ENCODE peak calls at places on chromosomes 11 and 22, in five cellular contexts. W is stomach, K is SK-N-SH, Y is HL-60, I is spleen. O is an unnamed sample.

GRCh38 chr11:27864046-27865025 is 164.1 kb upstream of the BDNF start:
- DNase-seq in W (no peak), K (no peak), Y (no peak), I (no peak), O (peak; percentile 16)

GRCh38 chr11:61080986-61081590 is 21.2 kb upstream of the CD5 start:
- DNase-seq in W (no peak), K (no peak), Y (no peak), I (no peak), O (no peak)

GRCh38 chr11:81036168-81036870 is 1595.5 kb upstream of the TENM4 start:
- DNase-seq in W (no peak), K (no peak), Y (no peak), I (no peak), O (no peak)

GRCh38 chr11:94212898-94213297 is 84.3 kb downstream of the PANX1 start:
- DNase-seq in W (no peak), K (no peak), Y (no peak), I (no peak), O (no peak)

GRCh38 chr11:118605116-118605867 is 2.1 kb upstream of the PHLDB1 start:
- DNase-seq in W (peak; percentile 45), K (peak; percentile 78), Y (peak; percentile 14), I (peak; percentile 50), O (no peak)

GRCh38 chr22:41822289-41823057 is 10.4 kb upstream of the SREBF2 start:
- DNase-seq in W (no peak), K (peak; percentile 45), Y (no peak), I (no peak), O (peak; percentile 58)

GRCh38 chr11:126332221-126332711 is 23.2 kb upstream of the ST3GAL4 start:
- DNase-seq in W (no peak), K (peak; percentile 57), Y (no peak), I (peak; percentile 74), O (no peak)

GRCh38 chr11:1208361-1209261 is 14.3 kb upstream of the MUC5B start:
- DNase-seq in W (no peak), K (peak; percentile 9), Y (no peak), I (peak; percentile 61), O (no peak)

GRCh38 chr11:117010808-117011540 is 87.3 kb downstream of the SIK3 start:
- DNase-seq in W (no peak), K (no peak), Y (no peak), I (no peak), O (no peak)

GRCh38 chr22:36419177-36419911 is 31.6 kb upstream of the MYH9 start:
- DNase-seq in W (no peak), K (no peak), Y (peak; percentile 50), I (no peak), O (no peak)

GRCh38 chr11:14232652-14233051 is 126.3 kb downstream of the RRAS2 start:
- DNase-seq in W (no peak), K (peak; percentile 33), Y (no peak), I (no peak), O (no peak)

GRCh38 chr11:59138643-59139042 is 4.0 kb upstream of the FAM111A start:
- DNase-seq in W (no peak), K (no peak), Y (no peak), I (no peak), O (no peak)

GRCh38 chr11:122756417-122756816 is 81.9 kb upstream of the CRTAM start:
- DNase-seq in W (peak; percentile 34), K (no peak), Y (peak; percentile 94), I (peak; percentile 92), O (no peak)

GRCh38 chr11:126384449-126385070 is 29.1 kb downstream of the ST3GAL4 start:
- DNase-seq in W (no peak), K (no peak), Y (no peak), I (peak; percentile 71), O (no peak)

DNA sequence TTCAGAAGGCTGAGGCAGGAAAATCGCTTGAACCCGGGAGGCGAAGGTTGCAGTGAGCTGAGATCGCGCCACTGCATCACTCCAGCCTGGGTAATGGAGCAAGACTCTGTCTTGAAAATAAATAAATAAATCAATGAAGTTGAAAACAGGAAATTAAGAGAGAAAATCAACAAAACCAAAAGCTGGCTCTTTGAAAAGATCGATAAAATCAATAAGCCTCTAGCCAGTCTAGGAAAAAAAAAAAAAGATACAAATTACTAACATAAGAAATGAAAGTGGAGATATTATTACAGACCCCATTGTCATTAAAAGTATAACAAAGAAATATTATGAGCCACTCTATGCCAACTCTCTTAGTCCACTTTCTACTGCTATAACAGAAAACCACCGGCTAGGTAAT is 48.0 kb upstream of the NUP160 start:
- DNase-seq in W (no peak), K (no peak), Y (no peak), I (no peak), O (no peak)
- TF ChIP-seq POLR2AphosphoS5 in W (no peak), K (no peak), Y (no peak), I (no peak), O (no peak)

GRCh38 chr11:46332568-46333128 is 14.6 kb upstream of the DGKZ start:
- DNase-seq in W (no peak), K (peak; percentile 80), Y (no peak), I (no peak), O (no peak)
- TF ChIP-seq POLR2AphosphoS5 in W (no peak), K (no peak), Y (no peak), I (no peak), O (no peak)

GRCh38 chr11:114281388-114281956 is 14.7 kb upstream of the NNMT start:
- DNase-seq in W (no peak), K (no peak), Y (no peak), I (no peak), O (peak; percentile 71)
- TF ChIP-seq POLR2AphosphoS5 in W (no peak), K (no peak), Y (no peak), I (no peak), O (peak; percentile 77)

GRCh38 chr22:38235240-38235850 is 33.6 kb downstream of the MAFF start:
- DNase-seq in W (no peak), K (no peak), Y (no peak), I (no peak), O (no peak)

GRCh38 chr22:38236786-38237185 is 35.0 kb downstream of the MAFF start:
- DNase-seq in W (peak; percentile 78), K (no peak), Y (no peak), I (no peak), O (peak; percentile 79)

GRCh38 chr22:38240734-38241252 is 32.0 kb downstream of the TMEM184B start:
- DNase-seq in W (peak; percentile 71), K (no peak), Y (no peak), I (no peak), O (peak; percentile 36)

GRCh38 chr22:38238519-38239051 is 34.2 kb downstream of the TMEM184B start:
- DNase-seq in W (no peak), K (no peak), Y (no peak), I (no peak), O (no peak)

GRCh38 chr22:38239101-38239761 is 33.6 kb downstream of the TMEM184B start:
- DNase-seq in W (no peak), K (no peak), Y (no peak), I (no peak), O (peak; percentile 36)
- TF ChIP-seq POLR2AphosphoS5 in W (peak; percentile 35), K (no peak), Y (no peak), I (peak; percentile 19), O (no peak)

GRCh38 chr11:78150754-78151153 is 11.3 kb upstream of the ALG8 start:
- DNase-seq in W (no peak), K (no peak), Y (no peak), I (no peak), O (no peak)
- TF ChIP-seq POLR2AphosphoS5 in W (no peak), K (no peak), Y (no peak), I (no peak), O (no peak)

GRCh38 chr11:15969701-15970329 is 386.5 kb downstream of the SOX6 start:
- DNase-seq in W (no peak), K (no peak), Y (no peak), I (no peak), O (no peak)

GRCh38 chr11:15969281-15969680 is 387.1 kb downstream of the SOX6 start:
- DNase-seq in W (peak; percentile 61), K (no peak), Y (peak; percentile 59), I (no peak), O (peak; percentile 56)

GRCh38 chr11:15968461-15969130 is 387.8 kb downstream of the SOX6 start:
- DNase-seq in W (no peak), K (no peak), Y (no peak), I (no peak), O (no peak)

GRCh38 chr11:15967166-15967565 is 389.2 kb downstream of the SOX6 start:
- DNase-seq in W (no peak), K (no peak), Y (no peak), I (no peak), O (peak; percentile 29)

GRCh38 chr11:15967966-15968365 is 388.4 kb downstream of the SOX6 start:
- DNase-seq in W (no peak), K (no peak), Y (no peak), I (no peak), O (no peak)
- TF ChIP-seq POLR2AphosphoS5 in W (peak; percentile 53), K (no peak), Y (no peak), I (no peak), O (no peak)

DNA sequence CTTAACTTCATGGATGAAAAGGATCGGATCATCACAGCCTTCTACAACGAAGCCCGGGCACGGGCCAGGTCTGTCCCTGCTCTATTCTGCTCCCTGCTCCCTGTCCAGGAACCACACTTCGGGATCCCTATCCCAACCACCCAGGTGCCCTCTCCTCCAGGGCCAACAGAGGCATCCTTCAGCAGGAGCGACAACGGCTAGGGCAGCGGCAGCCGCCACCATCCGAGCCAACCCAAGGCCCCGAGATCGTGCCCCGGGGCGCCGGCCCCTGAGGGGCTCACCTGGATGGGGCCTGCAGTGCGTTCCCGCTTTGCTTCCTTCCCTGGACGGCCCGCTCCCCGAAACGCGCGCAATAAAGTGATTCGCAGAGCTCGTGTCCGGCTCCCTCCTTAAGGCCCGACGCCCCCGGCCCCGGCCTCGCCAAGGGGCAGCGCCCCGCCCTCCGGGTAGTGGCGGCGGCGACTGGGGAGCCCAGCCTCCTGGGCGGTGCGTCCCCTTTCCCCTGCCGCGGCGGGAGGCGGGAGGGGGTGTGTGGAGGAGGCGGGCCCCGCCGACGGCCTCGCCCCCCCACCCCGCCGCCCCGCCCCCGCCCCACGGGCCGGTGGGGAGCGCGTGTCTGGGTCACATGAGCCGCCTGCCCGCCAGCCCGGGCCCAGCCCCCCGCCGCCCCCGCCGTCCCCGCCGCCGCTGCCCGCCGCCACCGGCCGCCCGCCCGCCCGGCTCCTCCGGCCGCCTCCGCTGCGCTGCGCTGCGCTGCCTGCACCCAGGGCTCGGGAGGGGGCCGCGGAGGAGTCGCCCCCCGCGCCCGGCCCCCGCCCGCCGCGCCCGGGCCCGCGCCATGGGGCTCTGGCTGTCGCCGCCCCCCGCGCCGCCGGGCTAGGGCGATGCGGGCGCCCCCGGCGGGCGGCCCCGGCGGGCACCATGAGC is at the start of gene VEGFB:
- DNase-seq in W (peak; percentile 81), K (peak; percentile 92), Y (no peak), I (peak; percentile 94), O (peak; percentile 65)
- TF ChIP-seq POLR2AphosphoS5 in W (no peak), K (peak; percentile 38), Y (no peak), I (peak; percentile 81), O (peak; percentile 44)

DNA sequence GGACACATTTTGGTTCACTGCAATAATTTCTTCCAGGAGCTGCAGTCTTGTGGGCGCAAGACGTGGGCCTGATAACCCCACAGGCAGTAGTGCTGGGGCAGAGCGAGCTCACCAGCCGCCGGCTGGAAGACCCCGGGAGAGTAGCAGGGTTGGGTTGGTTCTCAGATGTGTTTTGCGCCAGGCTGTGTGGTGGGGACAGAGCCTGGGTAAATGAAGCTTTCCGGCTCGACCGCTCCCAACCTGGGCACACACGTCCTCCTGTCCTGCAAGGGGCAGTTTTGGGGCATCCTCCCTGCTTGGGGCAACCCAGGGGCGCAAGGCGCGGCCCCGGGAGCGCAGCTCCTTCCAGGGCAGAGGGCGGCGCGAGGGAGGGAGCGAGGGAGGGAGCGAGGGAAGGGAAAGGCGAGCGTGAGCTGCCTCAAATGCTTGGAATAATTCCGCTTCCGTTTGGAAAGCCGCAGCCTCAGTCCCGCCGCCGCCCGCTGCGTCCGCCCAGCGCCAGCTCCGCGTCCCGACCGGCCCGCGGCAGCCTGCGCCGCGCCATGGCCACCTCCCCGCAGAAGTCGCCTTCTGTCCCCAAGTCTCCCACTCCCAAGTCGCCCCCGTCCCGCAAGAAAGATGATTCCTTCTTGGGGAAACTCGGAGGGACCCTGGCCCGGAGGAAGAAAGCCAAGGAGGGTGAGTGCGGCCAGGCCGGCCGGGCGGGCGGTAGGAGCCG is at the start of gene PARVA:
- DNase-seq in W (peak; percentile 72), K (no peak), Y (no peak), I (no peak), O (peak; percentile 44)
- TF ChIP-seq POLR2AphosphoS5 in W (no peak), K (no peak), Y (no peak), I (peak; percentile 67), O (no peak)

O was measured in prostate gland.